ENCODE peak calls at places on chromosome 11, in four cellular contexts. O, Q, K and W are unnamed samples. For H3K79me2, the result is how much of the 10 kb centered on the place peaks cover.

GRCh38 chr11:78840623-78841022 is 266.0 kb upstream of the NARS2 start:
- DNase-seq in O (no peak), Q (no peak), K (no peak), W (no peak)

GRCh38 chr11:11016123-11016522 is 158.3 kb upstream of the ZBED5 start:
- DNase-seq in O (no peak), Q (no peak), K (no peak), W (no peak)

GRCh38 chr11:129973809-129974208 is 28.8 kb downstream of the PRDM10 start:
- DNase-seq in O (peak), Q (peak), K (no peak), W (no peak)

GRCh38 chr11:108944486-108945178 is 279.8 kb downstream of the DDX10 start:
- DNase-seq in O (no peak), Q (no peak), K (no peak), W (no peak)

GRCh38 chr11:66956689-66957290 is 1.4 kb downstream of the PC start:
- DNase-seq in O (no peak), Q (peak), K (no peak), W (no peak)

GRCh38 chr11:62444835-62445234 is 26.0 kb downstream of the SCGB1A1 start:
- DNase-seq in O (no peak), Q (no peak), K (no peak), W (no peak)

GRCh38 chr11:73866586-73866996 is 10.1 kb downstream of the COA4 start:
- DNase-seq in O (no peak), Q (peak), K (no peak), W (no peak)

GRCh38 chr11:92453055-92453454 is 228.4 kb downstream of the FAT3 start:
- DNase-seq in O (no peak), Q (no peak), K (no peak), W (no peak)

GRCh38 chr11:3736816-3737215 is 60.5 kb downstream of the NUP98 start:
- DNase-seq in O (no peak), Q (no peak), K (no peak), W (no peak)

GRCh38 chr11:75342966-75343870 is 8.2 kb downstream of the ARRB1 start:
- DNase-seq in O (no peak), Q (peak), K (peak), W (no peak)

GRCh38 chr11:10751581-10751940 is 515 bp downstream of the CTR9 start:
- DNase-seq in O (no peak), Q (no peak), K (no peak), W (no peak)

GRCh38 chr11:118000067-118000849 is 14.1 kb downstream of the IL10RA start:
- DNase-seq in O (no peak), Q (no peak), K (no peak), W (no peak)

GRCh38 chr11:12900496-12900895 is 108.6 kb upstream of the RASSF10 start:
- DNase-seq in O (no peak), Q (peak), K (no peak), W (no peak)

GRCh38 chr11:92473736-92474135 is 249.1 kb downstream of the FAT3 start:
- DNase-seq in O (no peak), Q (no peak), K (no peak), W (no peak)

GRCh38 chr11:76317296-76317695 is 63.6 kb downstream of the THAP12 start:
- DNase-seq in O (no peak), Q (no peak), K (no peak), W (no peak)

GRCh38 chr11:15038963-15039362 is 34.4 kb upstream of the CALCB start:
- DNase-seq in O (no peak), Q (no peak), K (no peak), W (no peak)

GRCh38 chr11:17803751-17804334 is 69.3 kb downstream of the KCNC1 start:
- DNase-seq in O (no peak), Q (no peak), K (no peak), W (no peak)

GRCh38 chr11:117670924-117671323 is 126.1 kb downstream of the DSCAML1 start:
- DNase-seq in O (peak), Q (no peak), K (no peak), W (no peak)

GRCh38 chr11:10041337-10041736 is 252.7 kb downstream of the SBF2 start:
- DNase-seq in O (no peak), Q (no peak), K (no peak), W (no peak)

GRCh38 chr11:69416123-69416475 is 65.4 kb upstream of the LINC01488 start:
- DNase-seq in O (no peak), Q (no peak), K (no peak), W (no peak)

GRCh38 chr11:131692151-131692550 is 321.7 kb downstream of the NTM start:
- DNase-seq in O (no peak), Q (no peak), K (no peak), W (no peak)

GRCh38 chr11:46597155-46597554 is 3.3 kb upstream of the AMBRA1 start:
- DNase-seq in O (no peak), Q (peak), K (no peak), W (no peak)

GRCh38 chr11:78228467-78228866 is 39.7 kb downstream of the USP35 start:
- DNase-seq in O (no peak), Q (peak), K (peak), W (peak)

GRCh38 chr11:63804259-63804658 is 9.0 kb upstream of the SPINDOC start:
- DNase-seq in O (no peak), Q (no peak), K (no peak), W (no peak)

GRCh38 chr11:41040474-41040873 is 419.0 kb downstream of the LRRC4C start:
- DNase-seq in O (no peak), Q (no peak), K (no peak), W (no peak)

GRCh38 chr11:120925944-120926343 is 98.0 kb upstream of the TBCEL start:
- DNase-seq in O (no peak), Q (no peak), K (no peak), W (peak)

GRCh38 chr11:87445002-87445401 is 407.3 kb downstream of the TMEM135 start:
- DNase-seq in O (no peak), Q (no peak), K (no peak), W (no peak)

GRCh38 chr11:11998091-11998781 is 10.2 kb downstream of the DKK3 start:
- DNase-seq in O (no peak), Q (no peak), K (no peak), W (peak)

GRCh38 chr11:110716361-110716760 is 4.1 kb upstream of the ARHGAP20 start:
- DNase-seq in O (no peak), Q (no peak), K (no peak), W (no peak)

GRCh38 chr11:35420371-35420770 is 1.0 kb upstream of the SLC1A2 start:
- DNase-seq in O (no peak), Q (no peak), K (no peak), W (no peak)

GRCh38 chr11:133337905-133338536 is 194.3 kb downstream of the OPCML start:
- DNase-seq in O (no peak), Q (no peak), K (no peak), W (no peak)

GRCh38 chr11:11996321-11997174 is 11.9 kb downstream of the DKK3 start:
- DNase-seq in O (no peak), Q (no peak), K (no peak), W (no peak)

GRCh38 chr11:5369793-5370192 is 13.8 kb upstream of the OR51M1 start:
- DNase-seq in O (no peak), Q (no peak), K (peak), W (no peak)

GRCh38 chr11:125892994-125893393 is 5.5 kb downstream of the HYLS1 start:
- DNase-seq in O (no peak), Q (no peak), K (no peak), W (no peak)

GRCh38 chr11:105189586-105189985 is 50.0 kb upstream of the CARD18 start:
- DNase-seq in O (no peak), Q (no peak), K (no peak), W (no peak)

GRCh38 chr11:67732045-67732787 is 57.8 kb upstream of the ALDH3B2 start:
- DNase-seq in O (no peak), Q (no peak), K (peak), W (no peak)

GRCh38 chr11:19881185-19881584 is 168.5 kb downstream of the NAV2 start:
- DNase-seq in O (no peak), Q (no peak), K (no peak), W (no peak)

GRCh38 chr11:19876750-19877149 is 164.1 kb downstream of the NAV2 start:
- DNase-seq in O (no peak), Q (no peak), K (no peak), W (no peak)

GRCh38 chr11:19880088-19880345 is 167.4 kb downstream of the NAV2 start:
- DNase-seq in O (no peak), Q (no peak), K (no peak), W (no peak)

GRCh38 chr11:19878520-19878919 is 165.9 kb downstream of the NAV2 start:
- DNase-seq in O (no peak), Q (no peak), K (no peak), W (no peak)

DNA sequence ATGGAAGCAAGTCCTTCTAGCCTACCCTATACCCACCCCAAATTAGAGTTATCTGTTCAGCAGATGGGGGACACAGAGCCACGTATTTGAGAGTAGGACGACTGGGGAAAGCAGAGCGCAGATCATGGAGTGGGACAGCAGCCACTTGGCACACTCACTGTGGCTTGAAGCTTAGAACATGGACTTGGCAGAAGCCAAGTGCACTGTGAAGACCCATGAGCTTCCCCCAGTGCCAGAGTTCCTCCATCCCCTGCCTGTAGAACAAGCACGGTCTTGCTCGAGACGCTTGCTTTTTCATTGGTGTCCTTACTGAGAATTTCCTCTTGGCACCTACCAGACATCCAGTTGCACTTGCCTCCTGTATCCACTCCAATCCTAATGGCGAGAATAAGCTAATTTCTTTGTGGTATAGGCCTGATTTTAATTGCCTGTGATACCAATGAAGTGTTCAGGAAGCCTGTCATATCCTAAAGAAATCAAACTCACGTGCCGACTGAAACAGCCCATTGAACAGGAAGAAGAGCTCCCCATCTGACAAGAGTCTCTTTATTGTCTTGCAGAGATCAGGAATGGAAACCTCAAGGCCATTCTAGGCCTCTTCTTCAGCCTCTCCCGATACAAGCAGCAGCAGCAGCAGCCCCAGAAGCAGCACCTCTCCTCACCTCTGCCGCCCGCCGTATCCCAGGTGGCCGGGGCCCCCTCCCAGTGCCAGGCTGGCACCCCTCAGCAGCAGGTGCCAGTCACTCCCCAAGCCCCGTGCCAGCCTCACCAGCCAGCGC is 166.9 kb downstream of the NAV2 start:
- DNase-seq in O (no peak), Q (no peak), K (no peak), W (no peak)
- TF ChIP-seq HDAC6 in O (no peak), Q (no peak), K (no peak), W (no peak)

GRCh38 chr11:97722065-97722464 is 1298.7 kb upstream of the CNTN5 start:
- DNase-seq in O (no peak), Q (peak), K (no peak), W (no peak)
- TF ChIP-seq SIN3A in O (no peak), Q (no peak), K (no peak), W (no peak)

GRCh38 chr11:61144511-61145179 is 16.6 kb downstream of the VPS37C start:
- DNase-seq in O (no peak), Q (no peak), K (no peak), W (no peak)
- H3K79me2 ChIP-seq in O (under half), Q (under half), K (half or more), W (under half)

DNA sequence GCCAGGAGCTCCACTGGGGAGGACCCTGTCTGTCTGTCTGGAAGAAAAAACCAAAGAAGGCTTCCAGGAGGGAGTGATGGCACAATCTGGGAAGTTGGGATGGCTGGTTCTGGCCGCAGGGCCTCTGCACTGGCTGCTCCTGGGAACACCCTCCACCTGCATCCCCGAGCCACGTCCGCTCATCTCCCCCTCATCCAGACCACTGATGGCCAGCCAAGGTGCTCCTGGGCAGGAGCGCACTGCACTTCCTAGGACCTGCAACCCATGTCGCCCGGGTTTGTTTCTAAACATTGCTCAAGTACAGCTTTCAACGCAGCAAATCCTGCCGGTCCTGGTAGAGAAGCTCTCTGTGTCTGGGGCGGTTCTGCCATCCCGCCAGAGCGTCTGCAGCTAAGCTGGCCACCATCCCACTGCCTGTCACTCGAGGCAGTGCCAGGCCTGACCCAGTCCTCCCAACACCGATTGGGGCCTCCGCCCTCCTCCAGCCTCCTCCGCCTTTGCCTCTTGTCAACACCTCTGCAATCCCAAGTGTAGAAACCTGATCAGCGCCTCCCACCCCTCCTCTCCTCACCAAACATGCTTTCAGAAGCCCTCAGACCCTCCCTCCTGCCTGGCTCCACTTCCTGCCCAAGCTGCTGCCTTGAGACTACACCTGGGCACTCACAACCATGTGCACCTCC is 5.1 kb upstream of the IFITM10 start:
- DNase-seq in O (no peak), Q (no peak), K (no peak), W (no peak)
- TF ChIP-seq HDAC6 in O (no peak), Q (no peak), K (no peak), W (no peak)

GRCh38 chr11:81449588-81450155 is 1284.0 kb downstream of the FAM181B start:
- DNase-seq in O (no peak), Q (no peak), K (no peak), W (no peak)

GRCh38 chr11:81444306-81444705 is 1289.4 kb downstream of the FAM181B start:
- DNase-seq in O (no peak), Q (no peak), K (no peak), W (no peak)
- TF ChIP-seq SIN3A in O (no peak), Q (no peak), K (no peak), W (no peak)

DNA sequence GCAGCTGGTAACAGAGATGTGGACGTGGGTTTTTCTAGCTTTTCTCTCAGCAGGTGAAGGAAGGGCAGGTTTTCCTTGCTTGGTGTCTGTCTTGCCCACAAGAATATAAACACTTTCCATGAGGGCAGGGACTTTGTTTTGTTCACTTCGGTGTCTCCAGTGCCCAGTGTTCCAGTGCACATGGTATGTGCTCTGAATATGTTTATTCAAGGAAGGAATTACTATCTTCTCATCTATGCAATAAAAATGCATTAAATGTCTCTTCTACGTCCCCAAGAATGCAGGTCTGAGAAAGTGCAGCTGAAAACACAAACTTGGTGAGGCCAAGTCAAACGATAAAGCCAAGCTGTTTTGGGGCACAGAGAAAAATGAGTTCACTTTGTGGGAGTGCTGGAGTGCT is 56.3 kb upstream of the PLET1 start:
- DNase-seq in O (no peak), Q (no peak), K (no peak), W (no peak)
- H3K79me2 ChIP-seq in O (under half), Q (under half), K (under half), W (under half)

DNA sequence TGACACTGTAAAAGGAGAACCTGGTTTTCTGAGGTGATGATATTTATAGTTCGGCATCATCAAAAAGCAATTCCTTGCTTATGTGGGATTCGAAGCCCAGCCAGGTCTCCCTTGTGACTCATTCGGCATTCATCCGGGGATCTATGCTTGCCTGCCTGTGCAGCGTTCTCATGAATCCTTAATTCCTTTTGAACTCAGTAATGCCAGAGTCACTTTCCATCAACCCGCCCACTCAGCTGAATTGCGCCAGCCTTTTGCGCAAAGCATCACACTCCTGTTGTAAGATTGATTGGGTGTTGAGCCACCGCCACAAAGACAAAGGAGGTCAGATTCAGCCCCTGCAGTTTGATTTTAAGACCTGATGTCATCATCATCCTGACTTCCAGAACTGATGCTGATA is 128.6 kb downstream of the SLC17A6 start:
- DNase-seq in O (no peak), Q (no peak), K (no peak), W (no peak)
- TF ChIP-seq HDAC6 in O (no peak), Q (no peak), K (no peak), W (no peak)